ENCODE peak calls at places on chromosomes 7 and 10, in nine cellular contexts. G is transverse colon, R is stomach, H is suprapubic skin, D is GM12878, N is breast epithelium, U is SK-N-SH, Q is HCT116, L is H1. S is an unnamed sample.

GRCh38 chr7:25696565-25696964 is 455.4 kb upstream of the NFE2L3 start:
- DNase-seq in R (no peak), D (no peak), Q (no peak), G (no peak), N (no peak), U (no peak), L (no peak), H (no peak), S (no peak)

GRCh38 chr10:102710604-102711003 is 3.6 kb downstream of the ARL3 start:
- DNase-seq in D (no peak), N (no peak), L (no peak), R (no peak), H (no peak), Q (no peak), U (no peak), G (no peak), S (no peak)

GRCh38 chr10:93465806-93466675 is 16.1 kb downstream of the MYOF start:
- DNase-seq in L (no peak), D (no peak), R (peak; percentile 89), Q (peak; percentile 90), N (peak; percentile 94), G (peak; percentile 87), H (peak; percentile 91), U (peak; percentile 58), S (no peak)

GRCh38 chr7:98240961-98241673 is 10.9 kb downstream of the TECPR1 start:
- DNase-seq in N (no peak), U (peak; percentile 89), Q (peak; percentile 18), L (no peak), G (peak; percentile 41), H (no peak), D (no peak), R (peak; percentile 72), S (peak; percentile 35)

GRCh38 chr7:151715661-151716338 is 161.1 kb downstream of the PRKAG2 start:
- DNase-seq in L (no peak), R (peak; percentile 61), D (no peak), U (no peak), G (peak; percentile 46), H (no peak), N (no peak), Q (no peak), S (no peak)

GRCh38 chr10:13904053-13904452 is 317.3 kb downstream of the PRPF18 start:
- DNase-seq in Q (no peak), L (no peak), D (no peak), U (peak; percentile 25), R (no peak), G (no peak), H (no peak), N (no peak), S (no peak)

GRCh38 chr10:103724074-103724473 is 131.3 kb downstream of the SH3PXD2A start:
- DNase-seq in L (no peak), N (no peak), R (no peak), Q (no peak), G (no peak), D (no peak), U (no peak), H (no peak), S (no peak)

GRCh38 chr7:117750612-117751563 is 122.4 kb downstream of the CTTNBP2 start:
- DNase-seq in L (no peak), D (no peak), U (peak; percentile 31), Q (no peak), H (no peak), G (no peak), R (no peak), N (no peak), S (no peak)

GRCh38 chr7:50454968-50455367 is 4.8 kb upstream of the FIGNL1 start:
- DNase-seq in N (no peak), R (no peak), G (no peak), Q (no peak), H (no peak), D (no peak), U (no peak), L (no peak), S (no peak)

GRCh38 chr7:100157334-100158228 is 942 bp downstream of the TRAPPC14 start:
- DNase-seq in N (no peak), G (peak; percentile 58), H (no peak), R (no peak), D (no peak), Q (no peak), U (peak; percentile 70), L (no peak), S (peak; percentile 59)

GRCh38 chr7:151367304-151367703 is 25.7 kb downstream of the NUB1 start:
- DNase-seq in N (no peak), G (no peak), U (no peak), D (no peak), L (no peak), H (no peak), Q (no peak), R (no peak), S (no peak)

GRCh38 chr10:43881657-43882056 is 233.0 kb upstream of the ZNF32 start:
- DNase-seq in R (no peak), N (no peak), D (no peak), Q (no peak), U (no peak), L (no peak), H (no peak), G (no peak), S (no peak)

GRCh38 chr7:29102554-29103151 is 43.7 kb downstream of the CPVL start:
- DNase-seq in U (peak; percentile 67), Q (peak; percentile 33), N (peak; percentile 66), R (peak; percentile 67), D (no peak), G (peak; percentile 74), L (peak; percentile 46), H (no peak), S (peak; percentile 21)

GRCh38 chr7:82152858-82153257 is 290.7 kb downstream of the CACNA2D1 start:
- DNase-seq in N (no peak), D (no peak), H (no peak), Q (no peak), L (no peak), U (no peak), G (no peak), R (no peak), S (no peak)

GRCh38 chr7:4527988-4528641 is 154.0 kb upstream of the FOXK1 start:
- DNase-seq in Q (peak; percentile 6), D (no peak), U (no peak), G (no peak), L (no peak), N (no peak), R (no peak), H (no peak), S (no peak)

GRCh38 chr7:143380646-143381426 is at the start of gene ZYX:
- DNase-seq in G (peak; percentile 97), R (peak; percentile 93), H (peak; percentile 97), N (peak; percentile 93), L (peak; percentile 87), Q (peak; percentile 64), U (peak; percentile 99), D (peak; percentile 39), S (peak; percentile 95)
- H3K27ac ChIP-seq in G (peak within 1 kb of the TSS; percentile 99), R (peak within 1 kb of the TSS; percentile 100), H (peak within 1 kb of the TSS; percentile 95), N (peak within 1 kb of the TSS; percentile 100), L (peak within 1 kb of the TSS; percentile 93), Q (peak within 1 kb of the TSS; percentile 96), U (peak within 1 kb of the TSS; percentile 100), D (peak within 1 kb of the TSS; percentile 92), S (peak within 1 kb of the TSS; percentile 97)

GRCh38 chr10:78038105-78038504 is 4.4 kb downstream of the RPS24 start:
- DNase-seq in R (no peak), L (no peak), Q (no peak), H (no peak), D (no peak), U (no peak), G (no peak), N (no peak), S (no peak)

GRCh38 chr10:78035933-78036583 is 2.4 kb downstream of the RPS24 start:
- DNase-seq in R (no peak), Q (no peak), L (no peak), G (no peak), N (no peak), U (no peak), D (no peak), H (no peak), S (no peak)

GRCh38 chr10:78035025-78035424 is 1.4 kb downstream of the RPS24 start:
- DNase-seq in H (no peak), D (no peak), Q (no peak), R (no peak), N (no peak), G (no peak), L (no peak), U (no peak), S (no peak)

GRCh38 chr10:78033623-78034470 is at the start of gene RPS24:
- DNase-seq in R (peak; percentile 97), L (peak; percentile 90), N (peak; percentile 92), D (peak; percentile 89), H (peak; percentile 97), G (peak; percentile 96), Q (peak; percentile 97), U (peak; percentile 95), S (peak; percentile 95)

GRCh38 chr10:78035437-78035836 is 1.8 kb downstream of the RPS24 start:
- DNase-seq in D (no peak), U (no peak), Q (no peak), R (no peak), H (no peak), N (no peak), L (no peak), G (no peak), S (no peak)
- H3K4me3 ChIP-seq in D (peak overlapping the region; percentile 95), U (peak overlapping the region; percentile 76), Q (peak overlapping the region; percentile 97), R (no peak overlapping the region), H (no peak overlapping the region), N (peak overlapping the region; percentile 91), L (peak overlapping the region; percentile 95), G (no peak overlapping the region), S (peak overlapping the region; percentile 83)

GRCh38 chr7:131557521-131558385 is 1.3 kb upstream of the PODXL start:
- DNase-seq in D (no peak), U (peak; percentile 86), N (no peak), Q (no peak), G (peak; percentile 18), H (no peak), R (peak; percentile 38), L (peak; percentile 75), S (no peak)

GRCh38 chr7:131554880-131555516 is 1.4 kb downstream of the PODXL start:
- DNase-seq in G (no peak), U (no peak), N (no peak), L (no peak), D (no peak), H (no peak), Q (no peak), R (no peak), S (no peak)

GRCh38 chr7:131556055-131556911 is at the start of gene PODXL:
- DNase-seq in Q (no peak), U (peak; percentile 99), N (no peak), R (peak; percentile 73), G (peak; percentile 74), D (no peak), L (no peak), H (no peak), S (peak; percentile 21)

GRCh38 chr7:131555565-131556054 is 818 bp downstream of the PODXL start:
- DNase-seq in G (no peak), L (no peak), H (no peak), D (no peak), N (no peak), Q (no peak), R (no peak), U (no peak), S (no peak)

GRCh38 chr7:131556912-131557457 is 557 bp upstream of the PODXL start:
- DNase-seq in D (no peak), L (no peak), G (no peak), Q (no peak), N (no peak), H (no peak), U (no peak), R (no peak), S (no peak)
- TF ChIP-seq POLR2AphosphoS5 in D (no peak), L (no peak), G (no peak), Q (no peak), N (no peak), H (no peak), U (no peak), R (no peak), S (no peak)

GRCh38 chr10:97915346-97915745 is 65.7 kb downstream of the GOLGA7B start:
- DNase-seq in Q (no peak), H (no peak), L (no peak), U (peak; percentile 47), R (no peak), D (no peak), N (no peak), G (no peak), S (no peak)
- H3K27ac ChIP-seq in Q (no peak overlapping the region), H (no peak overlapping the region), L (no peak overlapping the region), U (no peak overlapping the region), R (no peak overlapping the region), D (no peak overlapping the region), N (peak overlapping the region; percentile 81), G (no peak overlapping the region), S (no peak overlapping the region)